ENCODE peak calls at places on chromosomes 12 and 14, in four cellular contexts. One of them, this sample, is unnamed.
A peak's percentile ranks its signal among the peaks of the same experiment; 100 is the strongest.

GRCh38 chr14:77520626-77521025 is 22.0 kb upstream of the ISM2 start:
- DNase-seq in K562: no peak
- DNase-seq in HCT116: no peak
- DNase-seq in HepG2: no peak
- DNase-seq in this sample: peak; percentile 17

GRCh38 chr12:102957339-102958050 is at the start of gene ASCL1:
- DNase-seq in HCT116: no peak
- DNase-seq in HepG2: no peak
- DNase-seq in K562: no peak
- DNase-seq in this sample: peak; percentile 83

GRCh38 chr12:2170376-2170775 is 117.6 kb downstream of the CACNA1C start:
- DNase-seq in K562: no peak
- DNase-seq in HCT116: no peak
- DNase-seq in HepG2: no peak
- DNase-seq in this sample: no peak

GRCh38 chr14:56098021-56098420 is 20.2 kb upstream of the PELI2 start:
- DNase-seq in HCT116: no peak
- DNase-seq in K562: no peak
- DNase-seq in HepG2: no peak
- DNase-seq in this sample: no peak

GRCh38 chr12:13941258-13942249 is 39.8 kb downstream of the GRIN2B start:
- DNase-seq in K562: peak; percentile 10
- DNase-seq in HCT116: peak; percentile 77
- DNase-seq in HepG2: peak; percentile 76
- DNase-seq in this sample: peak; percentile 12

GRCh38 chr12:131852551-131853299 is 24.5 kb downstream of the MMP17 start:
- DNase-seq in HCT116: no peak
- DNase-seq in HepG2: no peak
- DNase-seq in K562: no peak
- DNase-seq in this sample: no peak

GRCh38 chr12:43676183-43676813 is 82.3 kb downstream of the PUS7L start:
- DNase-seq in K562: peak; percentile 42
- DNase-seq in HepG2: peak; percentile 45
- DNase-seq in HCT116: peak; percentile 46
- DNase-seq in this sample: peak; percentile 41

GRCh38 chr14:94424371-94424770 is 28.2 kb downstream of the SERPINA11 start:
- DNase-seq in K562: no peak
- DNase-seq in HepG2: no peak
- DNase-seq in HCT116: no peak
- DNase-seq in this sample: no peak

GRCh38 chr12:6952121-6952859 is 1.1 kb downstream of the PTPN6 start:
- DNase-seq in HepG2: no peak
- DNase-seq in K562: no peak
- DNase-seq in HCT116: no peak
- DNase-seq in this sample: peak; percentile 17

GRCh38 chr14:96538663-96539317 is 36.6 kb downstream of the PAPOLA start:
- DNase-seq in HepG2: peak; percentile 4
- DNase-seq in HCT116: no peak
- DNase-seq in K562: no peak
- DNase-seq in this sample: no peak

GRCh38 chr14:38593477-38593876 is 337.6 kb upstream of the CLEC14A start:
- DNase-seq in HepG2: no peak
- DNase-seq in HCT116: no peak
- DNase-seq in K562: no peak
- DNase-seq in this sample: no peak

GRCh38 chr12:76135456-76135855 is 51.0 kb upstream of the NAP1L1 start:
- DNase-seq in HCT116: no peak
- DNase-seq in K562: no peak
- DNase-seq in HepG2: no peak
- DNase-seq in this sample: no peak

DNA sequence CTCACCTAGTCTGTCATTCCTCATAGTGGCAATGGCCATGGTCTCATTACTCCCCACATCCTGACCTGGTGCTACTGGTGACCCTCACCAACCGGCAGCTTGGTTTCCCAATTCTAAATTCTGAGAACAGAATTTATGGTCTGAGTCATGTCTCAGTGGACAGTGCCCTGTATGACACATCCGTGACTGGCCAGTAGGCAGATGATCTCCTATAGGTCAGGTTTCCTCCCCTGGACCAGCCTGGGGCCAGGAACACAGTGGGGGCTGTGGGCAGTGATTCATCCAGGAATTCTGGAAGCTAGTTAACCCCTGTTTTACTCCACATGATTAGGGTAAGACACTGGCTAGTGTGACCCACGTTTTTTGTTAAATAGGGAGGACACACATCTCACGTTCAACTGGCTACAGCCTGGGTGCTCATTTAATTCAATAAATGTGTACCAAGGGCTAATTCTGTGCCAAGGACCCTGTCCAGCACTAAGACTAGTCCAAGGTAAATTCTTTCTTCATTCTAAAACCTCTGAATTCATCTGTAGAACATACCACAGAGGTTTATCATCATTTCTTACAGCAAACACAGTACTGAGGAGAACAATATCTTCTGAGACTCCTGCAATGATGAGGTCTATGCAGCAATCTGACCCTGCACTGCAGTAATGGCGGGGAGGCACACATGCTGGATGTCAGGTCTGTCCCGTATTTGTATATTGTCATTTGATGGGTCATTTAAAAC is 249.6 kb upstream of the TBX3 start:
- DNase-seq in HCT116: peak; percentile 73
- DNase-seq in K562: no peak
- DNase-seq in HepG2: peak; percentile 46
- DNase-seq in this sample: peak; percentile 6
- TF ChIP-seq ELF1 in HCT116: no peak
- TF ChIP-seq ELF1 in K562: no peak
- TF ChIP-seq ELF1 in HepG2: no peak
- TF ChIP-seq ELF1 in this sample: peak; percentile 47

GRCh38 chr14:102314242-102315011 is 5.1 kb upstream of the ZNF839 start:
- DNase-seq in K562: peak; percentile 73
- DNase-seq in HepG2: peak; percentile 53
- DNase-seq in HCT116: peak; percentile 57
- DNase-seq in this sample: peak; percentile 89
- H3K9ac ChIP-seq in K562: peak overlapping the region; percentile 53
- H3K9ac ChIP-seq in HepG2: peak overlapping the region; percentile 55
- H3K9ac ChIP-seq in HCT116: peak overlapping the region; percentile 59
- H3K9ac ChIP-seq in this sample: peak overlapping the region; percentile 4

GRCh38 chr14:72443256-72443655 is 450.6 kb downstream of the DPF3 start:
- DNase-seq in HepG2: no peak
- DNase-seq in HCT116: no peak
- DNase-seq in K562: no peak
- DNase-seq in this sample: no peak

GRCh38 chr14:72448212-72448611 is 445.7 kb downstream of the DPF3 start:
- DNase-seq in K562: no peak
- DNase-seq in HepG2: no peak
- DNase-seq in HCT116: no peak
- DNase-seq in this sample: no peak

GRCh38 chr14:72439707-72440106 is 454.2 kb downstream of the DPF3 start:
- DNase-seq in HCT116: no peak
- DNase-seq in K562: no peak
- DNase-seq in HepG2: no peak
- DNase-seq in this sample: no peak

GRCh38 chr14:72444701-72445100 is 449.2 kb downstream of the DPF3 start:
- DNase-seq in HCT116: no peak
- DNase-seq in HepG2: no peak
- DNase-seq in K562: no peak
- DNase-seq in this sample: no peak

GRCh38 chr14:72443991-72444431 is 449.9 kb downstream of the DPF3 start:
- DNase-seq in K562: no peak
- DNase-seq in HepG2: no peak
- DNase-seq in HCT116: no peak
- DNase-seq in this sample: no peak
- TF ChIP-seq ELF1 in K562: no peak
- TF ChIP-seq ELF1 in HepG2: no peak
- TF ChIP-seq ELF1 in HCT116: no peak
- TF ChIP-seq ELF1 in this sample: no peak

GRCh38 chr12:53986686-53987180 is 1.8 kb downstream of the HOXC10 start:
- DNase-seq in K562: no peak
- DNase-seq in HepG2: no peak
- DNase-seq in HCT116: no peak
- DNase-seq in this sample: no peak

GRCh38 chr12:53987748-53988147 is 2.8 kb downstream of the HOXC10 start:
- DNase-seq in HepG2: no peak
- DNase-seq in HCT116: no peak
- DNase-seq in K562: peak; percentile 42
- DNase-seq in this sample: no peak

GRCh38 chr12:53984901-53985357 is at the start of gene HOXC10:
- DNase-seq in HepG2: peak; percentile 53
- DNase-seq in K562: peak; percentile 91
- DNase-seq in HCT116: peak; percentile 93
- DNase-seq in this sample: peak; percentile 97

GRCh38 chr12:53985358-53985899 is 483 bp downstream of the HOXC10 start:
- DNase-seq in HCT116: no peak
- DNase-seq in K562: no peak
- DNase-seq in HepG2: no peak
- DNase-seq in this sample: peak; percentile 56

DNA sequence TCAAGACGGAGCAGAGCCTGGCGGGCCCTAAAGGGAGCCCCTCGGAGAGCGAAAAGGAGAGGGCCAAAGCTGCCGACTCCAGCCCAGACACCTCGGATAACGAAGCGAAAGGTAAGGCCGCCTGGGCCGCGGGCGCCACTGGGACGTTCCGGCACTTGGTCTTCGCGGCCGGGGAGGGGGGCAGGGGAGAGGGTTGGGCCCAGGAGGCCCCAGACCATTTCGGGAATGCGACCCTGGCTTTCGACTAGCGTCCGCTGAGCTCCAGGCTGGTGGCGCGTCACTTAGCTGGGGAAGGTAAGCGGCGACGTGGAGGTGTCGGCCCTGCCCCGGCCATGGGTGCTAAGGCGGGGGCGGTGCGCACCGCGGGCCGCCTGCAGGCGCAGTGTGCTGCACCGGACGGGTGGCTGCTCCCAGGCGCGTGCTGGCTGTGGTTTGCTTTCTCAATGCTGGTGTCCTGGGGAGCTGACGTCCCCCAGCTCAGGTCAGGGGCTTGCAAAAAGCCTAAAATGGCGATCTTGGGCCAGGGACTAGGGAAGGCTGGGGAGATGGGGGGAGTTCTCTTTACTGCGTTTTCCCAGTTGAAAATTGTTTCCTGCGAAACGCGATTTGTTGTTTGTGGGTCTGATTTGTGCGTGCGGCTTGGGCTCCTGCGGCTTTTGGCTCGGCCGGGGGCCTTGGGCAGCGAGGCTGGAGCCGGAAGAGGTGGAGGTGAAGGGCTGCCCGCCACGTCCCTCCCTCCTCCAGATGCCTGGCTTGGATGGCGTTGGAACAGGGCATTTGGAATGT is 1.1 kb downstream of the HOXC10 start:
- DNase-seq in K562: peak; percentile 39
- DNase-seq in HepG2: no peak
- DNase-seq in HCT116: no peak
- DNase-seq in this sample: peak; percentile 56
- H3K9ac ChIP-seq in K562: no peak overlapping the region
- H3K9ac ChIP-seq in HepG2: no peak overlapping the region
- H3K9ac ChIP-seq in HCT116: no peak overlapping the region
- H3K9ac ChIP-seq in this sample: no peak overlapping the region

GRCh38 chr14:104800600-104801283 is at the start of gene ZBTB42:
- DNase-seq in K562: no peak
- DNase-seq in HepG2: peak; percentile 54
- DNase-seq in HCT116: no peak
- DNase-seq in this sample: peak; percentile 89

GRCh38 chr14:104798300-104799238 is 2.3 kb upstream of the ZBTB42 start:
- DNase-seq in HepG2: no peak
- DNase-seq in HCT116: no peak
- DNase-seq in K562: no peak
- DNase-seq in this sample: no peak

GRCh38 chr14:104799239-104799599 is 1.7 kb upstream of the ZBTB42 start:
- DNase-seq in HepG2: no peak
- DNase-seq in K562: no peak
- DNase-seq in HCT116: no peak
- DNase-seq in this sample: no peak

GRCh38 chr14:104801284-104802119 is 601 bp downstream of the ZBTB42 start:
- DNase-seq in K562: no peak
- DNase-seq in HepG2: no peak
- DNase-seq in HCT116: no peak
- DNase-seq in this sample: peak; percentile 41

GRCh38 chr14:104799657-104800599 is 973 bp upstream of the ZBTB42 start:
- DNase-seq in HCT116: no peak
- DNase-seq in K562: peak; percentile 88
- DNase-seq in HepG2: peak; percentile 76
- DNase-seq in this sample: peak; percentile 97
- TF ChIP-seq ELF1 in HCT116: no peak
- TF ChIP-seq ELF1 in K562: peak; percentile 53
- TF ChIP-seq ELF1 in HepG2: no peak
- TF ChIP-seq ELF1 in this sample: no peak

GRCh38 chr14:75201087-75201486 is 24.7 kb upstream of the TMED10 start:
- DNase-seq in K562: no peak
- DNase-seq in HCT116: no peak
- DNase-seq in HepG2: no peak
- DNase-seq in this sample: peak; percentile 34

GRCh38 chr14:75202671-75203070 is 26.3 kb upstream of the TMED10 start:
- DNase-seq in HepG2: no peak
- DNase-seq in HCT116: no peak
- DNase-seq in K562: no peak
- DNase-seq in this sample: no peak

GRCh38 chr14:75197338-75197737 is 20.9 kb upstream of the TMED10 start:
- DNase-seq in K562: no peak
- DNase-seq in HCT116: no peak
- DNase-seq in HepG2: no peak
- DNase-seq in this sample: no peak

GRCh38 chr14:75198291-75198933 is 22.0 kb upstream of the TMED10 start:
- DNase-seq in HepG2: peak; percentile 16
- DNase-seq in HCT116: no peak
- DNase-seq in K562: no peak
- DNase-seq in this sample: peak; percentile 42

GRCh38 chr14:75200451-75200850 is 24.0 kb upstream of the TMED10 start:
- DNase-seq in HepG2: no peak
- DNase-seq in HCT116: peak; percentile 70
- DNase-seq in K562: no peak
- DNase-seq in this sample: no peak
- H3K9ac ChIP-seq in HepG2: no peak overlapping the region
- H3K9ac ChIP-seq in HCT116: no peak overlapping the region
- H3K9ac ChIP-seq in K562: no peak overlapping the region
- H3K9ac ChIP-seq in this sample: no peak overlapping the region